ENCODE peak calls at places on chromosome 14, in six cellular contexts. One of them, this sample, is unnamed.

GRCh38 chr14:32190713-32191112 is 11.1 kb upstream of the RNU6-7 start:
- DNase-seq in ovary: no peak
- DNase-seq in A549: no peak
- DNase-seq in stomach: no peak
- DNase-seq in esophagus muscularis mucosa: no peak
- DNase-seq in tibial nerve: no peak
- DNase-seq in this sample: no peak

GRCh38 chr14:103624860-103625259 is 4.2 kb upstream of the KLC1 start:
- DNase-seq in esophagus muscularis mucosa: peak; percentile 93
- DNase-seq in ovary: no peak
- DNase-seq in tibial nerve: peak; percentile 51
- DNase-seq in A549: peak; percentile 62
- DNase-seq in stomach: peak; percentile 68
- DNase-seq in this sample: peak; percentile 70

GRCh38 chr14:98704441-98704840 is 567.6 kb downstream of the BCL11B start:
- DNase-seq in tibial nerve: no peak
- DNase-seq in esophagus muscularis mucosa: no peak
- DNase-seq in ovary: no peak
- DNase-seq in stomach: no peak
- DNase-seq in A549: no peak
- DNase-seq in this sample: peak; percentile 9

GRCh38 chr14:85572021-85572420 is 42.1 kb downstream of the FLRT2 start:
- DNase-seq in A549: no peak
- DNase-seq in stomach: no peak
- DNase-seq in esophagus muscularis mucosa: no peak
- DNase-seq in ovary: no peak
- DNase-seq in tibial nerve: no peak
- DNase-seq in this sample: no peak

GRCh38 chr14:52835122-52835903 is 43.9 kb upstream of the GNPNAT1 start:
- DNase-seq in esophagus muscularis mucosa: no peak
- DNase-seq in ovary: no peak
- DNase-seq in tibial nerve: no peak
- DNase-seq in stomach: no peak
- DNase-seq in A549: peak; percentile 66
- DNase-seq in this sample: no peak

GRCh38 chr14:39974036-39974435 is 541.8 kb upstream of the FBXO33 start:
- DNase-seq in esophagus muscularis mucosa: no peak
- DNase-seq in tibial nerve: no peak
- DNase-seq in stomach: no peak
- DNase-seq in ovary: no peak
- DNase-seq in A549: no peak
- DNase-seq in this sample: no peak

GRCh38 chr14:68088463-68088862 is 268.9 kb downstream of the RAD51B start:
- DNase-seq in A549: peak; percentile 38
- DNase-seq in stomach: no peak
- DNase-seq in tibial nerve: no peak
- DNase-seq in esophagus muscularis mucosa: no peak
- DNase-seq in ovary: peak; percentile 35
- DNase-seq in this sample: no peak

GRCh38 chr14:44317433-44317746 is 189.7 kb downstream of the FSCB start:
- DNase-seq in esophagus muscularis mucosa: no peak
- DNase-seq in ovary: no peak
- DNase-seq in tibial nerve: no peak
- DNase-seq in A549: no peak
- DNase-seq in stomach: no peak
- DNase-seq in this sample: no peak

GRCh38 chr14:20610002-20610765 is 19.0 kb upstream of the RNASE12 start:
- DNase-seq in tibial nerve: peak; percentile 64
- DNase-seq in ovary: peak; percentile 80
- DNase-seq in stomach: peak; percentile 84
- DNase-seq in A549: peak; percentile 85
- DNase-seq in esophagus muscularis mucosa: no peak
- DNase-seq in this sample: peak; percentile 85

GRCh38 chr14:72186461-72187035 is 254.3 kb downstream of the RGS6 start:
- DNase-seq in tibial nerve: no peak
- DNase-seq in esophagus muscularis mucosa: no peak
- DNase-seq in stomach: no peak
- DNase-seq in ovary: no peak
- DNase-seq in A549: no peak
- DNase-seq in this sample: no peak

GRCh38 chr14:63542231-63542999 is 762 bp downstream of the PPP2R5E start:
- DNase-seq in ovary: peak; percentile 12
- DNase-seq in stomach: no peak
- DNase-seq in esophagus muscularis mucosa: no peak
- DNase-seq in A549: no peak
- DNase-seq in tibial nerve: no peak
- DNase-seq in this sample: peak; percentile 36

GRCh38 chr14:30227871-30228270 is 300.2 kb upstream of the PRKD1 start:
- DNase-seq in ovary: peak; percentile 42
- DNase-seq in A549: no peak
- DNase-seq in stomach: no peak
- DNase-seq in tibial nerve: peak; percentile 43
- DNase-seq in esophagus muscularis mucosa: no peak
- DNase-seq in this sample: no peak

GRCh38 chr14:42047421-42048045 is 440.9 kb downstream of the LRFN5 start:
- DNase-seq in tibial nerve: no peak
- DNase-seq in ovary: no peak
- DNase-seq in esophagus muscularis mucosa: no peak
- DNase-seq in A549: no peak
- DNase-seq in stomach: no peak
- DNase-seq in this sample: no peak

GRCh38 chr14:75752086-75752485 is 91.0 kb downstream of the TTLL5 start:
- DNase-seq in A549: no peak
- DNase-seq in esophagus muscularis mucosa: no peak
- DNase-seq in ovary: no peak
- DNase-seq in tibial nerve: no peak
- DNase-seq in stomach: no peak
- DNase-seq in this sample: no peak

GRCh38 chr14:26597136-26598080 is at the start of gene NOVA1:
- DNase-seq in stomach: no peak
- DNase-seq in tibial nerve: peak; percentile 17
- DNase-seq in esophagus muscularis mucosa: no peak
- DNase-seq in A549: peak; percentile 3
- DNase-seq in ovary: peak; percentile 30
- DNase-seq in this sample: peak; percentile 13

GRCh38 chr14:73751157-73751691 is 37.0 kb upstream of the PNMA1 start:
- DNase-seq in A549: no peak
- DNase-seq in ovary: no peak
- DNase-seq in stomach: no peak
- DNase-seq in tibial nerve: no peak
- DNase-seq in esophagus muscularis mucosa: no peak
- DNase-seq in this sample: peak; percentile 40

GRCh38 chr14:39322807-39323206 is 89.1 kb downstream of the MIA2 start:
- DNase-seq in stomach: no peak
- DNase-seq in tibial nerve: no peak
- DNase-seq in A549: no peak
- DNase-seq in esophagus muscularis mucosa: no peak
- DNase-seq in ovary: no peak
- DNase-seq in this sample: no peak

GRCh38 chr14:102764220-102764671 is 13.0 kb upstream of the TRAF3 start:
- DNase-seq in tibial nerve: no peak
- DNase-seq in A549: no peak
- DNase-seq in ovary: no peak
- DNase-seq in esophagus muscularis mucosa: no peak
- DNase-seq in stomach: no peak
- DNase-seq in this sample: no peak

GRCh38 chr14:101476258-101476930 is 84.9 kb upstream of the DIO3 start:
- DNase-seq in A549: peak; percentile 62
- DNase-seq in stomach: peak; percentile 4
- DNase-seq in tibial nerve: no peak
- DNase-seq in ovary: peak; percentile 27
- DNase-seq in esophagus muscularis mucosa: no peak
- DNase-seq in this sample: peak; percentile 51

GRCh38 chr14:56247495-56248087 is 129.4 kb downstream of the PELI2 start:
- DNase-seq in ovary: no peak
- DNase-seq in A549: no peak
- DNase-seq in esophagus muscularis mucosa: no peak
- DNase-seq in tibial nerve: no peak
- DNase-seq in stomach: no peak
- DNase-seq in this sample: no peak

GRCh38 chr14:68140111-68140741 is 320.6 kb downstream of the RAD51B start:
- DNase-seq in tibial nerve: peak; percentile 32
- DNase-seq in esophagus muscularis mucosa: no peak
- DNase-seq in stomach: peak; percentile 38
- DNase-seq in A549: peak; percentile 70
- DNase-seq in ovary: peak; percentile 72
- DNase-seq in this sample: peak; percentile 59

GRCh38 chr14:52031781-52032180 is 37.1 kb downstream of the NID2 start:
- DNase-seq in tibial nerve: no peak
- DNase-seq in ovary: no peak
- DNase-seq in A549: no peak
- DNase-seq in esophagus muscularis mucosa: no peak
- DNase-seq in stomach: no peak
- DNase-seq in this sample: no peak

GRCh38 chr14:24662753-24663152 is 28.8 kb upstream of the GZMB start:
- DNase-seq in tibial nerve: no peak
- DNase-seq in A549: no peak
- DNase-seq in ovary: no peak
- DNase-seq in stomach: no peak
- DNase-seq in esophagus muscularis mucosa: no peak
- DNase-seq in this sample: no peak

GRCh38 chr14:68576496-68577244 is 216.2 kb downstream of the ZFP36L1 start:
- DNase-seq in stomach: no peak
- DNase-seq in A549: peak; percentile 81
- DNase-seq in tibial nerve: no peak
- DNase-seq in ovary: no peak
- DNase-seq in esophagus muscularis mucosa: no peak
- DNase-seq in this sample: no peak

GRCh38 chr14:102733326-102733725 is 43.9 kb upstream of the TRAF3 start:
- DNase-seq in A549: no peak
- DNase-seq in ovary: no peak
- DNase-seq in tibial nerve: no peak
- DNase-seq in esophagus muscularis mucosa: no peak
- DNase-seq in stomach: no peak
- DNase-seq in this sample: no peak

GRCh38 chr14:101252443-101253214 is 308.7 kb upstream of the DIO3 start:
- DNase-seq in tibial nerve: no peak
- DNase-seq in A549: no peak
- DNase-seq in stomach: no peak
- DNase-seq in esophagus muscularis mucosa: peak; percentile 88
- DNase-seq in ovary: no peak
- DNase-seq in this sample: no peak

GRCh38 chr14:92122351-92122677 is 545 bp downstream of the CPSF2 start:
- DNase-seq in tibial nerve: no peak
- DNase-seq in esophagus muscularis mucosa: no peak
- DNase-seq in A549: peak; percentile 10
- DNase-seq in ovary: no peak
- DNase-seq in stomach: no peak
- DNase-seq in this sample: peak; percentile 23

GRCh38 chr14:92122761-92123160 is 992 bp downstream of the CPSF2 start:
- DNase-seq in tibial nerve: no peak
- DNase-seq in stomach: no peak
- DNase-seq in ovary: no peak
- DNase-seq in A549: no peak
- DNase-seq in esophagus muscularis mucosa: no peak
- DNase-seq in this sample: no peak

GRCh38 chr14:92121207-92121669 is 268 bp downstream of the NDUFB1 start:
- DNase-seq in stomach: peak; percentile 39
- DNase-seq in A549: no peak
- DNase-seq in esophagus muscularis mucosa: peak; percentile 96
- DNase-seq in ovary: no peak
- DNase-seq in tibial nerve: peak; percentile 21
- DNase-seq in this sample: peak; percentile 39

GRCh38 chr14:92121670-92122350 is at the start of the genes CPSF2 and NDUFB1:
- DNase-seq in stomach: peak; percentile 82
- DNase-seq in ovary: peak; percentile 83
- DNase-seq in esophagus muscularis mucosa: peak; percentile 93
- DNase-seq in tibial nerve: peak; percentile 52
- DNase-seq in A549: peak; percentile 96
- DNase-seq in this sample: peak; percentile 85
- TF ChIP-seq EP300 in stomach: no peak
- TF ChIP-seq EP300 in ovary: no peak
- TF ChIP-seq EP300 in esophagus muscularis mucosa: no peak
- TF ChIP-seq EP300 in tibial nerve: peak; percentile 19
- TF ChIP-seq EP300 in A549: no peak
- TF ChIP-seq EP300 in this sample: no peak

DNA sequence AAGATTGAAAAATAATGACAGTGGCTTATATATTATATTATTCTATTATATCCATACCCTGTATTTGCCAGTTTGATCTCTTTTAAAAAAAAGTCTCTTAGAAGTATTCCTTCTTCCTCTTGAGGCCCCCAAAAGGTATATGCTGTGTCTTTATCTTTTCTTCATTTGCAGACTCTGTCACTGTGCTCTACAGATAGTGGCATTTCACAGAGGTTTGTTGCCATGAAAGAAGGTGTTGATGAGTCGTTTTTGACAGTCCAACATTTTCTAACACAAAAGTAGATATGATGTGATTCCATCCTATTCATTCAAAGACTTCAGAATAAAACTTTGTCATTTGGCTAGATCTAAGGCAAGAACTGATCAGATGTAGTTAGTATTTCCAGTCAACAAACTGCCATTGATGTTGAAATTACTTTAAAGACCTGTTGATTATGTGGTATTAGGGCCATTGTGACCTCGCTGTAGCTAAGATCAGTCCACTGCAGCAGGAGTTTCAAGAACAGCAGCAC is at the start of gene CCDC196:
- DNase-seq in stomach: no peak
- DNase-seq in esophagus muscularis mucosa: no peak
- DNase-seq in tibial nerve: no peak
- DNase-seq in ovary: no peak
- DNase-seq in A549: no peak
- DNase-seq in this sample: no peak
- TF ChIP-seq EP300 in stomach: no peak
- TF ChIP-seq EP300 in esophagus muscularis mucosa: no peak
- TF ChIP-seq EP300 in tibial nerve: no peak
- TF ChIP-seq EP300 in ovary: no peak
- TF ChIP-seq EP300 in A549: no peak
- TF ChIP-seq EP300 in this sample: no peak

GRCh38 chr14:96802963-96803362 is 5.8 kb downstream of the VRK1 start:
- DNase-seq in esophagus muscularis mucosa: no peak
- DNase-seq in ovary: no peak
- DNase-seq in A549: no peak
- DNase-seq in tibial nerve: no peak
- DNase-seq in stomach: no peak
- DNase-seq in this sample: no peak
- TF ChIP-seq EP300 in esophagus muscularis mucosa: no peak
- TF ChIP-seq EP300 in ovary: no peak
- TF ChIP-seq EP300 in A549: no peak
- TF ChIP-seq EP300 in tibial nerve: no peak
- TF ChIP-seq EP300 in stomach: no peak
- TF ChIP-seq EP300 in this sample: no peak

DNA sequence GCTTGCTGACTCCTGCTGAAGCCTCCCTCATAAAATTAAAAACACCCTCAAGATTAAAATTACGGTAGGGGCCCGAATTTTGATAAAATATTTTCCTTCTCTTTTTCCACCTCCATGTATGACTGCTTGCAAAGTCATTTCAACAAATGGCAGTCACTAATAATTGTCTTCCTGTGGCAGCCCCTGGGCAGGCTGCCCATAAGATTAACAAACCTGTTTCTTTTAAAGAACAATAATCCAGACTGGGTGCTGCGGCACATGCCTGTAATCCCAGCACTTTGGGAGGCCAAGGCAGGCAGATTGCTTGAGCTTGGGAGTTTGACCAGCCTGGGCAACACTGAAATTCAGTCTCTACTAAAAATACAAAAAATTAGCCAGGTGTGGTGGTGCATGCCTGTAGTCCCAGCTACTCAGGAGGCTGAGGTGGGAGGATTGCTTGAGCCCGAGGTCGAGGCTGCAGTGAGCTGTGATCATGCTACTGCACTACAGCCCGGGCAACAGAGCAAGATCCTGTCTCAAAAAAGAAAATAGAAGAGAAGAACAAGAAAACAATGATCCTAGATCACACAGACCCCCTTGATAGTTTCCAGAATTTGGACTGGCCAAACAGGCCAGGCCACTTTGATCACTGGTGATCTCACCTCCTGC is 8.7 kb downstream of the SAV1 start:
- DNase-seq in tibial nerve: no peak
- DNase-seq in A549: no peak
- DNase-seq in ovary: no peak
- DNase-seq in stomach: peak; percentile 74
- DNase-seq in esophagus muscularis mucosa: no peak
- DNase-seq in this sample: no peak
- TF ChIP-seq EP300 in tibial nerve: no peak
- TF ChIP-seq EP300 in A549: no peak
- TF ChIP-seq EP300 in ovary: no peak
- TF ChIP-seq EP300 in stomach: no peak
- TF ChIP-seq EP300 in esophagus muscularis mucosa: no peak
- TF ChIP-seq EP300 in this sample: no peak

This sample was measured in transverse colon.